ENCODE peak calls at places on chromosomes 13 and 19, in eight cellular contexts. H is left ventricle myocardium inferior, S is tibial artery, G is lung, Z is psoas muscle, M is mucosa of descending colon, F is body of pancreas, O is fibroblast of lung. E is an unnamed sample.
A peak's percentile ranks its signal among the peaks of the same experiment; 100 is the strongest.

GRCh38 chr19:33703821-33704220 is 82.1 kb downstream of the CHST8 start:
- DNase-seq in F (no peak), M (no peak), H (no peak), G (no peak), S (no peak), Z (no peak), O (no peak), E (no peak)

GRCh38 chr19:44925114-44925891 is 10.9 kb downstream of the APOC1 start:
- DNase-seq in M (peak; percentile 69), G (peak; percentile 59), O (peak; percentile 91), Z (peak; percentile 84), S (peak; percentile 83), H (peak; percentile 78), F (peak; percentile 47), E (no peak)

GRCh38 chr19:48470281-48470680 is 1.1 kb downstream of the CYTH2 start:
- DNase-seq in S (no peak), F (no peak), G (no peak), O (no peak), Z (no peak), H (no peak), M (no peak), E (no peak)

GRCh38 chr19:49223472-49223871 is 65.9 kb downstream of the TRPM4 start:
- DNase-seq in H (no peak), M (no peak), O (no peak), G (no peak), F (no peak), Z (no peak), S (no peak), E (no peak)

GRCh38 chr13:80297094-80297493 is 43.8 kb downstream of the SPRY2 start:
- DNase-seq in Z (no peak), M (peak; percentile 18), F (no peak), G (no peak), S (no peak), H (no peak), O (no peak), E (no peak)

GRCh38 chr13:112897956-112898785 is 70.8 kb upstream of the MCF2L start:
- DNase-seq in S (peak; percentile 56), F (no peak), O (no peak), M (no peak), H (peak; percentile 9), G (no peak), Z (no peak), E (no peak)

GRCh38 chr13:48858122-48858521 is 117.6 kb upstream of the FNDC3A start:
- DNase-seq in M (no peak), H (no peak), O (no peak), F (no peak), S (no peak), Z (no peak), G (no peak), E (no peak)

GRCh38 chr19:50777830-50778303 is 7.6 kb downstream of the GPR32 start:
- DNase-seq in G (no peak), Z (no peak), S (no peak), F (no peak), H (no peak), O (no peak), M (no peak), E (no peak)

GRCh38 chr19:2327773-2328400 is 499 bp downstream of the LSM7 start:
- DNase-seq in Z (no peak), G (peak; percentile 40), H (no peak), S (no peak), O (peak; percentile 49), F (peak; percentile 41), M (peak; percentile 67), E (no peak)

GRCh38 chr13:44237276-44237767 is 136.3 kb upstream of the SERP2 start:
- DNase-seq in H (peak; percentile 46), S (peak; percentile 94), M (peak; percentile 33), F (peak; percentile 36), O (peak; percentile 98), Z (peak; percentile 56), G (peak; percentile 60), E (no peak)

GRCh38 chr19:3353493-3353892 is 12.9 kb upstream of the NFIC start:
- DNase-seq in S (no peak), F (no peak), H (no peak), G (no peak), M (no peak), O (no peak), Z (no peak), E (no peak)

GRCh38 chr19:14432817-14433453 is at the start of gene PKN1:
- DNase-seq in G (no peak), H (peak; percentile 76), O (peak; percentile 36), S (no peak), F (peak; percentile 65), Z (peak; percentile 71), M (peak; percentile 44), E (no peak)

GRCh38 chr19:45643024-45643926 is 4.1 kb upstream of the EML2 start:
- DNase-seq in H (peak; percentile 85), O (peak; percentile 79), F (peak; percentile 91), Z (peak; percentile 83), G (peak; percentile 87), M (peak; percentile 96), S (peak; percentile 86), E (peak; percentile 88)

GRCh38 chr19:15222738-15223648 is 9.3 kb downstream of the EPHX3 start:
- DNase-seq in S (peak; percentile 98), F (peak; percentile 85), Z (peak; percentile 90), G (peak; percentile 85), M (peak; percentile 74), O (peak; percentile 95), H (peak; percentile 93), E (peak; percentile 74)

GRCh38 chr19:16368385-16369305 is 44.0 kb downstream of the KLF2 start:
- DNase-seq in F (no peak), S (no peak), M (no peak), G (no peak), H (no peak), O (no peak), Z (no peak), E (peak; percentile 95)

GRCh38 chr19:19267305-19267704 is 5.8 kb downstream of the TM6SF2 start:
- DNase-seq in G (no peak), O (no peak), H (no peak), M (no peak), F (no peak), S (no peak), Z (no peak), E (no peak)

GRCh38 chr13:44048326-44048725 is 168.6 kb downstream of the LACC1 start:
- DNase-seq in F (no peak), G (no peak), S (no peak), H (no peak), Z (no peak), O (peak; percentile 25), M (no peak), E (no peak)

GRCh38 chr19:43762814-43763213 is 8.1 kb upstream of the SMG9 start:
- DNase-seq in S (no peak), G (no peak), H (no peak), M (no peak), F (no peak), O (no peak), Z (no peak), E (no peak)

GRCh38 chr13:63367522-63368198 is 1952.0 kb upstream of the PCDH20 start:
- DNase-seq in G (no peak), H (no peak), Z (no peak), F (no peak), S (no peak), O (no peak), M (no peak), E (no peak)

GRCh38 chr13:60268203-60268555 is 104.5 kb upstream of the DIAPH3 start:
- DNase-seq in O (no peak), Z (no peak), H (no peak), M (peak; percentile 4), F (no peak), S (no peak), G (no peak), E (no peak)
- H3K4me3 ChIP-seq in O (no peak overlapping the region), Z (peak overlapping the region; percentile 58), H (peak overlapping the region; percentile 58), M (no peak overlapping the region), F (no peak overlapping the region), S (peak overlapping the region; percentile 44), G (no peak overlapping the region), E (peak overlapping the region; percentile 67)

GRCh38 chr19:36214388-36215275 is at the start of the genes ZNF146 and ZNF565:
- DNase-seq in O (peak; percentile 99), Z (peak; percentile 98), S (peak; percentile 99), H (peak; percentile 96), G (peak; percentile 98), M (peak; percentile 98), F (peak; percentile 98), E (peak; percentile 96)
- TF ChIP-seq CTCF in O (no peak), Z (no peak), S (peak; percentile 56), H (peak; percentile 31), G (peak; percentile 0), M (no peak), F (peak; percentile 48), E (no peak)

GRCh38 chr19:47240561-47240960 is 9.6 kb upstream of the BBC3 start:
- DNase-seq in H (no peak), G (no peak), O (no peak), S (no peak), M (no peak), Z (no peak), F (no peak), E (no peak)

GRCh38 chr19:47243776-47244547 is 12.4 kb upstream of the CCDC9 start:
- DNase-seq in H (peak; percentile 92), F (peak; percentile 90), S (peak; percentile 96), Z (peak; percentile 91), O (peak; percentile 97), M (peak; percentile 85), G (peak; percentile 92), E (peak; percentile 83)

GRCh38 chr19:47240996-47241918 is 10.3 kb upstream of the BBC3 start:
- DNase-seq in Z (peak; percentile 69), O (peak; percentile 76), G (peak; percentile 75), F (peak; percentile 96), H (peak; percentile 59), M (peak; percentile 88), S (no peak), E (peak; percentile 94)

GRCh38 chr19:47241919-47242644 is 11.1 kb upstream of the BBC3 start:
- DNase-seq in Z (no peak), H (no peak), M (no peak), F (no peak), G (no peak), S (no peak), O (peak; percentile 12), E (no peak)

GRCh38 chr19:47243364-47243775 is 12.4 kb upstream of the BBC3 start:
- DNase-seq in G (no peak), H (no peak), F (no peak), S (no peak), Z (no peak), O (no peak), M (no peak), E (no peak)
- H3K4me1 ChIP-seq in G (peaks cover 11% of the 10 kb centered on the region), H (peaks cover 58% of the 10 kb centered on the region), F (peaks cover 52% of the 10 kb centered on the region), S (peaks cover 48% of the 10 kb centered on the region), Z (peaks cover 20% of the 10 kb centered on the region), O (peaks cover 14% of the 10 kb centered on the region), M (peaks cover 35% of the 10 kb centered on the region), E (peaks cover 51% of the 10 kb centered on the region)

GRCh38 chr13:27967203-27967735 is 1.8 kb downstream of the CDX2 start:
- DNase-seq in Z (no peak), F (no peak), S (no peak), M (peak; percentile 51), H (no peak), G (no peak), O (no peak), E (no peak)

GRCh38 chr13:27967736-27968315 is 1.3 kb downstream of the CDX2 start:
- DNase-seq in G (no peak), S (no peak), O (no peak), M (no peak), H (no peak), F (peak; percentile 42), Z (no peak), E (no peak)

GRCh38 chr13:27965740-27966640 is 3.1 kb downstream of the CDX2 start:
- DNase-seq in Z (no peak), O (no peak), M (peak; percentile 63), G (no peak), S (no peak), F (peak; percentile 37), H (no peak), E (no peak)

GRCh38 chr13:27965343-27965739 is 3.8 kb downstream of the CDX2 start:
- DNase-seq in F (no peak), S (no peak), Z (no peak), M (peak; percentile 24), G (no peak), O (no peak), H (no peak), E (no peak)

GRCh38 chr13:27966641-27967202 is 2.4 kb downstream of the CDX2 start:
- DNase-seq in S (no peak), F (no peak), O (no peak), Z (no peak), M (peak; percentile 38), G (no peak), H (no peak), E (no peak)
- H3K4me3 ChIP-seq in S (no peak overlapping the region), F (no peak overlapping the region), O (no peak overlapping the region), Z (no peak overlapping the region), M (peak overlapping the region; percentile 60), G (no peak overlapping the region), H (no peak overlapping the region), E (no peak overlapping the region)